ENCODE peak calls at places on chromosome 19, in ten cellular contexts. L, B, V, J, C, G, A, Y, Q and Z are unnamed samples.

GRCh38 chr19:823565-824121 is 1.9 kb upstream of the PLPPR3 start:
- DNase-seq in L (no peak), B (no peak), V (no peak), J (no peak), C (no peak), G (peak), A (no peak), Y (peak), Q (no peak), Z (no peak)

GRCh38 chr19:55165952-55166529 is 372 bp downstream of the DNAAF3 start:
- DNase-seq in L (no peak), B (no peak), V (peak), J (peak), C (no peak), G (peak), A (peak), Y (no peak), Q (no peak), Z (no peak)

GRCh38 chr19:17069249-17069648 is 6.0 kb downstream of the HAUS8 start:
- DNase-seq in L (no peak), B (no peak), V (no peak), J (no peak), C (no peak), G (no peak), A (no peak), Y (no peak), Q (no peak), Z (no peak)

GRCh38 chr19:459724-460511 is 915 bp downstream of the SHC2 start:
- DNase-seq in L (peak), B (no peak), V (peak), J (no peak), C (peak), G (peak), A (peak), Y (peak), Q (no peak), Z (no peak)

GRCh38 chr19:30060872-30061556 is 119.0 kb downstream of the URI1 start:
- DNase-seq in L (no peak), B (no peak), V (no peak), J (no peak), C (no peak), G (no peak), A (no peak), Y (no peak), Q (no peak), Z (no peak)

GRCh38 chr19:2315818-2316353 is 7.9 kb upstream of the LINGO3 start:
- DNase-seq in L (peak), B (no peak), V (no peak), J (peak), C (peak), G (peak), A (peak), Y (no peak), Q (peak), Z (no peak)

GRCh38 chr19:19464339-19465098 is 50.8 kb downstream of the TSSK6 start:
- DNase-seq in L (no peak), B (no peak), V (peak), J (no peak), C (no peak), G (peak), A (no peak), Y (no peak), Q (no peak), Z (no peak)

GRCh38 chr19:10292206-10292788 is 2.5 kb downstream of the ICAM5 start:
- DNase-seq in L (no peak), B (peak), V (peak), J (peak), C (peak), G (peak), A (peak), Y (peak), Q (peak), Z (no peak)

GRCh38 chr19:8302734-8303133 is 5.4 kb downstream of the CD320 start:
- DNase-seq in L (no peak), B (no peak), V (no peak), J (peak), C (peak), G (no peak), A (no peak), Y (no peak), Q (no peak), Z (no peak)

GRCh38 chr19:8304841-8305621 is 3.1 kb downstream of the CD320 start:
- DNase-seq in L (no peak), B (no peak), V (peak), J (peak), C (peak), G (no peak), A (no peak), Y (peak), Q (no peak), Z (no peak)

GRCh38 chr19:11554160-11554559 is 4.9 kb downstream of the ELOF1 start:
- DNase-seq in L (no peak), B (no peak), V (no peak), J (no peak), C (no peak), G (no peak), A (no peak), Y (no peak), Q (no peak), Z (no peak)

GRCh38 chr19:10333758-10334339 is 520 bp upstream of the RAVER1 start:
- DNase-seq in L (no peak), B (no peak), V (peak), J (no peak), C (no peak), G (no peak), A (no peak), Y (no peak), Q (no peak), Z (no peak)

GRCh38 chr19:39557791-39558622 is 18.0 kb upstream of the EID2 start:
- DNase-seq in L (no peak), B (no peak), V (no peak), J (no peak), C (no peak), G (peak), A (no peak), Y (no peak), Q (no peak), Z (no peak)

GRCh38 chr19:7832009-7832408 is 2.0 kb downstream of the EVI5L start:
- DNase-seq in L (no peak), B (no peak), V (no peak), J (no peak), C (no peak), G (no peak), A (no peak), Y (no peak), Q (no peak), Z (no peak)

GRCh38 chr19:57245066-57245465 is 4.6 kb downstream of the ZNF805 start:
- DNase-seq in L (no peak), B (no peak), V (no peak), J (no peak), C (no peak), G (no peak), A (no peak), Y (no peak), Q (no peak), Z (no peak)

GRCh38 chr19:29439688-29440550 is 85.9 kb upstream of the VSTM2B start:
- DNase-seq in L (no peak), B (no peak), V (no peak), J (no peak), C (no peak), G (no peak), A (no peak), Y (no peak), Q (no peak), Z (no peak)

GRCh38 chr19:8221161-8221560 is 12.0 kb downstream of the CERS4 start:
- DNase-seq in L (peak), B (no peak), V (no peak), J (no peak), C (no peak), G (no peak), A (no peak), Y (peak), Q (no peak), Z (no peak)

GRCh38 chr19:47210689-47211316 is 20.2 kb downstream of the BBC3 start:
- DNase-seq in L (no peak), B (peak), V (peak), J (peak), C (peak), G (peak), A (peak), Y (peak), Q (no peak), Z (no peak)

GRCh38 chr19:29526730-29527499 is 1.1 kb downstream of the VSTM2B start:
- DNase-seq in L (no peak), B (no peak), V (peak), J (no peak), C (no peak), G (no peak), A (no peak), Y (no peak), Q (no peak), Z (no peak)

GRCh38 chr19:57465680-57466381 is 8.9 kb upstream of the VN1R1 start:
- DNase-seq in L (no peak), B (no peak), V (peak), J (no peak), C (no peak), G (peak), A (no peak), Y (no peak), Q (no peak), Z (no peak)

GRCh38 chr19:38549061-38549460 is 68.7 kb downstream of the MAP4K1 start:
- DNase-seq in L (no peak), B (no peak), V (no peak), J (peak), C (no peak), G (no peak), A (no peak), Y (no peak), Q (no peak), Z (no peak)

GRCh38 chr19:47190167-47190727 is 40.8 kb downstream of the BBC3 start:
- DNase-seq in L (peak), B (peak), V (no peak), J (peak), C (peak), G (peak), A (peak), Y (peak), Q (peak), Z (no peak)

GRCh38 chr19:15641901-15642491 is 1.3 kb downstream of the CYP4F3 start:
- DNase-seq in L (no peak), B (no peak), V (no peak), J (no peak), C (no peak), G (no peak), A (no peak), Y (no peak), Q (no peak), Z (peak)

GRCh38 chr19:47444388-47444821 is 25.1 kb upstream of the MEIS3 start:
- DNase-seq in L (no peak), B (no peak), V (peak), J (no peak), C (no peak), G (no peak), A (no peak), Y (no peak), Q (no peak), Z (no peak)

GRCh38 chr19:49513746-49514118 is 1.3 kb downstream of the FCGRT start:
- DNase-seq in L (no peak), B (no peak), V (no peak), J (no peak), C (no peak), G (no peak), A (no peak), Y (no peak), Q (no peak), Z (no peak)

GRCh38 chr19:29378126-29378525 is 147.7 kb upstream of the VSTM2B start:
- DNase-seq in L (no peak), B (no peak), V (no peak), J (no peak), C (peak), G (no peak), A (no peak), Y (no peak), Q (no peak), Z (no peak)

GRCh38 chr19:11410682-11411081 is 8.4 kb downstream of the RGL3 start:
- DNase-seq in L (no peak), B (no peak), V (no peak), J (no peak), C (no peak), G (no peak), A (no peak), Y (no peak), Q (no peak), Z (no peak)

GRCh38 chr19:35911173-35911572 is 3.1 kb upstream of the TYROBP start:
- DNase-seq in L (no peak), B (no peak), V (no peak), J (no peak), C (no peak), G (no peak), A (no peak), Y (no peak), Q (no peak), Z (no peak)

GRCh38 chr19:7562646-7563393 is 27.3 kb downstream of the PNPLA6 start:
- DNase-seq in L (no peak), B (no peak), V (no peak), J (no peak), C (no peak), G (peak), A (no peak), Y (no peak), Q (no peak), Z (no peak)

GRCh38 chr19:16442386-16443276 is 29.1 kb downstream of the EPS15L1 start:
- DNase-seq in L (no peak), B (no peak), V (no peak), J (no peak), C (no peak), G (no peak), A (peak), Y (no peak), Q (no peak), Z (no peak)

GRCh38 chr19:51595190-51595589 is 24.1 kb downstream of the ZNF175 start:
- DNase-seq in L (no peak), B (no peak), V (no peak), J (no peak), C (no peak), G (no peak), A (no peak), Y (no peak), Q (no peak), Z (no peak)

GRCh38 chr19:15556634-15557181 is 48.4 kb downstream of the CYP4F22 start:
- DNase-seq in L (no peak), B (no peak), V (no peak), J (no peak), C (no peak), G (no peak), A (no peak), Y (no peak), Q (no peak), Z (no peak)

GRCh38 chr19:13008926-13009787 is 13.9 kb downstream of the NFIX start:
- DNase-seq in L (no peak), B (no peak), V (no peak), J (no peak), C (no peak), G (no peak), A (no peak), Y (no peak), Q (no peak), Z (no peak)

GRCh38 chr19:995051-995827 is 5.0 kb upstream of the GRIN3B start:
- DNase-seq in L (no peak), B (no peak), V (no peak), J (no peak), C (no peak), G (no peak), A (no peak), Y (no peak), Q (no peak), Z (no peak)

GRCh38 chr19:19444694-19445155 is 39.2 kb downstream of the GATAD2A start:
- DNase-seq in L (no peak), B (no peak), V (no peak), J (peak), C (no peak), G (peak), A (no peak), Y (no peak), Q (no peak), Z (no peak)

DNA sequence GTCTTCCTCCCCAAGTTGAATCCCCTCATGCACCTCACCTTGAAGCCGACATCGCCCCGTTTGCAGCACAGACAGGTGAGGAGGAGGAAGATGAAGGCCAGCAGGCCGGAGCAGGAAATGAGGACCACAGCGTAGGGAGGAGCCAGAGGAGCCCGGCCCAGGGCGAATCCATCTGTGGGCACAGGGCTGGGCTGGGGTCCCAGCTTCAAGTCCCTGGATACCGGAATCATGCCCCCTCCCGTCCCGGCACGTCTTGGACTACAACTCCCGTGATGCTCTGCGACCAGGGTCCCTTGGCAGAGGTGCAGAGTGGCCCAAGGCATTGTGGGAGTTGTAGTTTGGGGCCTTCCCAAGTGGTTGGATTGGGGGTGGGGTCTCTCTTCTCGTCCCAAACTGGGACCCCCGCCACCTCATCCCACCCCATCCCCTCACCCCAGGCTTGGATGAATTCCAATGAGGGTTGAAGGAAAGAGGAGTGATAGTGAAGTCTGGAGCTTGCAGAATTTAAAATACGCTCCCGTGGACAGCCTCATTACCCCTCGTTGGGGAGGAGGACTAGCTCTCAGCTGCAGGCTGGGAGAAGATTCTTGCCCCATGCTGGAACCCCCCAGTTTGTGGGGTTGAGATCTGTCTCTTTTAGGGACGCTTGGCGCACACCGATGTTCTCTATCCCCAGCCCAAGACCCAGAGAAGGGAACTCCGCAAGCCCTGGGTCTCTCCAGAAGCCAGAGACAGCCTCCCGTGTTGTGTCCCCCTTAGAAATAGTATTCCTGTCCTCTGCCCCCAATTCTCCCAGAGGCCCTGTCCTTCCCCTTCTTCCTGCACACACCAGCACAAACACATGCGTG is 990 bp downstream of the LMTK3 start:
- DNase-seq in L (peak), B (no peak), V (peak), J (peak), C (no peak), G (peak), A (peak), Y (peak), Q (no peak), Z (no peak)
- H3K27ac ChIP-seq in L (no peak), B (no peak), V (no peak), J (no peak), C (no peak), G (no peak), A (no peak), Y (peak), Q (no peak), Z (no peak)

DNA sequence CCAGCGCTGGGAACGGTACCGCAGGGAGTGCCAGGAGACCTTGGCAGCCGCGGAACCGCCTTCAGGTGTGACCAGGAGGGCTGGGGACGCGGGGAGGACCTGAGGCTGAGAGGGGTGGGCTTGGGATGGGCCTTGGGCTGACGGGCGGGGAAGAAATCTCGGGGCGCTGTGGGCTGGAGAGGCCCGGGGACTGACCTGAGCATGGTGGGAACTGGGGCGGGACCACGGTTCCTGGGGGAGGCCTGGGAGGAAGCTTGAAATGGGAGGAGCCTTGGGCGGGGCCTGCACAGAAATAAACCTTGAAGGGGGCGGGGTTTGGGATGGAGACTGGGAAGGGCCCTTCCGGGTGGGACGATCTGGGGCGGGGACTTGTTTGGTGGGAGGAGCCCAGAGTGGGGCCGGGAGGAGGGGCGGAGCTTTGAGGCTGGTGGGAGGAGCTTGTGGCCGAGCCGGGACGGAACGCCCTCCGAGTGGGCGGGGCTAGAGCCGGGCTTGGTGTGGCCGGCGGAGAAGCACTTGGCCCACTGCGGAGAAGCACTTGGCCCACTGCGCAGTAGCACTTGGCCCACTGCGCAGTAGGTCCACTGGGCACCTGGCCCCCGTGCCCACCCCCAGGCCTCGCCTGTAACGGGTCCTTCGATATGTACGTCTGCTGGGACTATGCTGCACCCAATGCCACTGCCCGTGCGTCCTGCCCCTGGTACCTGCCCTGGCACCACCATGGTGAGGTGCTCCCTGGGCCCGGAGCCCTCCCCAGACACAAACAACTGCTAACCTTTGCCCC is 2.8 kb downstream of the GIPR start:
- DNase-seq in L (peak), B (no peak), V (peak), J (peak), C (no peak), G (peak), A (peak), Y (peak), Q (no peak), Z (no peak)
- H3K27ac ChIP-seq in L (no peak), B (no peak), V (no peak), J (no peak), C (no peak), G (no peak), A (no peak), Y (peak), Q (no peak), Z (no peak)

DNA sequence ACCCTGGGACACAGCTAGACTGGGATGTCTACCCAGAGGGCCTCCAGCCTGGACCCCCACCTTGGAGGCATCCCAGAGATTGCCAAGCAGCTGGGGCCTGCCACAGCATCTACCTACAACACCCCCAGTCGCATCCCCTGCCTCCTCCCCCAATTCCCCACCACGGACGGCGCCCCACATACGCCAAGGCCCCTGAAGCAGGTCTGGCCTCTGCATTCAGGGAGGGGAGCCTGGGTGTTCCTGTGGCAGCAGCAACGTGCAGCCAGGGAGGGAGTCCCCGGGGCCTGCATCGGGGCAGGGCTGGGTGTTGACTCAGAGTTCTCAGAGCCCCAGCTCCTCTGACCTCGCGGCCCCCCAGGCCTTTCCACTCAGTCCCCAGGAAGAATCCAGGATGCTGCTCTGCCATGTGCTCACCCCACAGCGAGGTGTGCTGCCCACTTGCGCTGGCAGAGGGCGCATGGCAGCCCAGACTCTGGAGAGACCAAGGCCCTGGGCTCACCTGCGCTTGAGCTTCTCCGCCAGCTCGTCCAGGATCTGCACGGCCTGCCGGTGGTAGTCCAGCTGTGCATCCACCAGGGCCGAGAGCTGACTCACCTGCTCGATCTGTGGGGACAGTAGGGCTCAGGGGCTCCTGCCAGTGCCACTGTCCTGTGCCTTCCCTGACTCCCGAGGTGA is 19.6 kb downstream of the MPND start:
- DNase-seq in L (no peak), B (no peak), V (no peak), J (no peak), C (peak), G (no peak), A (no peak), Y (no peak), Q (no peak), Z (no peak)
- H3K27ac ChIP-seq in L (no peak), B (no peak), V (no peak), J (no peak), C (no peak), G (peak), A (no peak), Y (no peak), Q (no peak), Z (no peak)

GRCh38 chr19:42658148-42658547 is 63.4 kb upstream of the CEACAM8 start:
- DNase-seq in L (no peak), B (no peak), V (no peak), J (no peak), C (no peak), G (peak), A (no peak), Y (no peak), Q (no peak), Z (no peak)
- H3K27ac ChIP-seq in L (no peak), B (no peak), V (no peak), J (no peak), C (no peak), G (no peak), A (no peak), Y (no peak), Q (no peak), Z (no peak)

GRCh38 chr19:33766623-33767022 is 30.0 kb upstream of the KCTD15 start:
- DNase-seq in L (no peak), B (no peak), V (no peak), J (no peak), C (no peak), G (no peak), A (no peak), Y (no peak), Q (no peak), Z (no peak)
- H3K27ac ChIP-seq in L (no peak), B (no peak), V (no peak), J (no peak), C (no peak), G (no peak), A (no peak), Y (no peak), Q (no peak), Z (no peak)

GRCh38 chr19:3365093-3365446 is 1.3 kb upstream of the NFIC start:
- DNase-seq in L (no peak), B (no peak), V (no peak), J (no peak), C (no peak), G (no peak), A (no peak), Y (no peak), Q (no peak), Z (no peak)
- H3K27ac ChIP-seq in L (peak), B (peak), V (peak), J (peak), C (peak), G (no peak), A (peak), Y (peak), Q (peak), Z (peak)